ENCODE peak calls at places on chromosomes 2 and 18, in four cellular contexts. Q is OCI-M1, V is substantia nigra, Y is adipocyte. J is an unnamed sample.
A peak's percentile ranks its signal among the peaks of the same experiment; 100 is the strongest.

GRCh38 chr18:76490701-76491171 is 4.3 kb downstream of the ZNF516 start:
- DNase-seq in Y (peak; percentile 65), Q (peak; percentile 52), V (no peak), J (no peak)

GRCh38 chr2:9724565-9724964 is 93.8 kb upstream of the YWHAQ start:
- DNase-seq in V (no peak), Y (no peak), Q (no peak), J (no peak)

GRCh38 chr18:46481048-46481846 is 175.8 kb downstream of the LOXHD1 start:
- DNase-seq in Y (peak; percentile 63), Q (peak; percentile 70), V (no peak), J (no peak)

GRCh38 chr2:101559576-101559975 is 84.7 kb upstream of the RFX8 start:
- DNase-seq in Q (no peak), Y (peak; percentile 10), V (no peak), J (no peak)

GRCh38 chr2:240565267-240566202 is 2.7 kb upstream of the RNPEPL1 start:
- DNase-seq in Q (peak; percentile 97), Y (no peak), V (no peak), J (no peak)

GRCh38 chr18:10770264-10770663 is 244.4 kb downstream of the NAPG start:
- DNase-seq in Q (peak; percentile 39), V (no peak), Y (no peak), J (no peak)

GRCh38 chr2:143347303-143347702 is 218.1 kb downstream of the ARHGAP15 start:
- DNase-seq in Q (no peak), Y (no peak), V (no peak), J (no peak)

GRCh38 chr2:33583194-33583938 is 15.7 kb downstream of the FAM98A start:
- DNase-seq in Q (peak; percentile 66), V (no peak), Y (peak; percentile 82), J (no peak)

GRCh38 chr2:56108806-56109205 is 75.0 kb upstream of the CCDC85A start:
- DNase-seq in V (no peak), Y (no peak), Q (no peak), J (no peak)

GRCh38 chr2:65790676-65790935 is 358.2 kb upstream of the SPRED2 start:
- DNase-seq in Q (no peak), V (no peak), Y (no peak), J (no peak)

GRCh38 chr18:6613581-6613980 is 115.9 kb upstream of the ARHGAP28 start:
- DNase-seq in Y (no peak), V (no peak), Q (no peak), J (no peak)

GRCh38 chr2:125516496-125517109 is 1139.4 kb upstream of the GYPC start:
- DNase-seq in Q (peak; percentile 74), V (no peak), Y (peak; percentile 29), J (no peak)

GRCh38 chr18:74496508-74497307 is 545 bp downstream of the CNDP2 start:
- DNase-seq in Y (peak; percentile 74), Q (peak; percentile 76), V (peak; percentile 63), J (peak; percentile 40)

GRCh38 chr2:198928026-198928425 is 529.7 kb downstream of the SATB2 start:
- DNase-seq in Q (no peak), Y (no peak), V (no peak), J (no peak)

GRCh38 chr2:201357216-201357615 is at the start of gene FLACC1:
- DNase-seq in Y (peak; percentile 77), V (no peak), Q (peak; percentile 29), J (no peak)